ENCODE peak calls at places on chromosome 10, in nine cellular contexts. Q is spleen, I is choroid plexus epithelial cell, Z is fibroblast of mammary gland, P is psoas muscle, M is brain microvascular endothelial cell, F is epithelial cell of esophagus, B is cardiac muscle cell, D is mucosa of descending colon. N is an unnamed sample.

GRCh38 chr10:86756511-86757109 is at the start of gene BMPR1A:
- DNase-seq in M (peak; percentile 65), Q (no peak), B (peak; percentile 64), F (peak; percentile 89), D (no peak), Z (peak; percentile 79), P (no peak), I (peak; percentile 92), N (peak; percentile 90)

GRCh38 chr10:12130237-12130872 is 878 bp downstream of the SEC61A2 start:
- DNase-seq in Q (peak; percentile 36), P (no peak), B (peak; percentile 61), I (peak; percentile 81), Z (peak; percentile 72), M (peak; percentile 69), D (no peak), F (peak; percentile 63), N (peak; percentile 69)

GRCh38 chr10:47321521-47322195 is 596 bp upstream of the GDF2 start:
- DNase-seq in B (no peak), Q (no peak), P (no peak), M (no peak), I (no peak), F (no peak), D (no peak), Z (no peak), N (no peak)

GRCh38 chr10:53387546-53387945 is 615.0 kb upstream of the MBL2 start:
- DNase-seq in I (peak; percentile 2), M (peak; percentile 49), F (no peak), Q (no peak), B (no peak), D (no peak), P (no peak), Z (no peak), N (no peak)

GRCh38 chr10:73879296-73880173 is 5.2 kb upstream of the CAMK2G start:
- DNase-seq in I (peak; percentile 79), Z (peak; percentile 79), P (peak; percentile 90), B (peak; percentile 86), M (peak; percentile 64), Q (peak; percentile 98), D (peak; percentile 94), F (peak; percentile 92), N (peak; percentile 84)

GRCh38 chr10:59959619-59960018 is 53.3 kb upstream of the CCDC6 start:
- DNase-seq in D (no peak), Z (no peak), B (no peak), M (no peak), Q (no peak), P (no peak), I (no peak), F (no peak), N (no peak)

GRCh38 chr10:3395487-3395886 is 222.9 kb upstream of the PITRM1 start:
- DNase-seq in Q (no peak), M (no peak), F (no peak), Z (no peak), I (no peak), P (no peak), B (no peak), D (no peak), N (no peak)

GRCh38 chr10:122181901-122182799 is 88.9 kb upstream of the BTBD16 start:
- DNase-seq in F (no peak), P (no peak), D (no peak), I (no peak), B (no peak), Z (peak; percentile 76), Q (peak; percentile 0), M (no peak), N (peak; percentile 17)

GRCh38 chr10:61897671-61898434 is 3.6 kb upstream of the ARID5B start:
- DNase-seq in P (no peak), B (peak; percentile 49), Z (peak; percentile 57), I (peak; percentile 75), D (peak; percentile 44), M (peak; percentile 53), Q (no peak), F (peak; percentile 55), N (peak; percentile 64)

GRCh38 chr10:91434041-91434440 is 23.9 kb downstream of the HECTD2 start:
- DNase-seq in D (no peak), I (peak; percentile 28), P (no peak), B (no peak), Z (peak; percentile 75), M (peak; percentile 23), F (peak; percentile 17), Q (no peak), N (no peak)

GRCh38 chr10:86716466-86716865 is 40.0 kb upstream of the BMPR1A start:
- DNase-seq in Z (no peak), I (no peak), B (no peak), Q (no peak), M (no peak), F (no peak), P (no peak), D (peak; percentile 7), N (no peak)

GRCh38 chr10:122192142-122192541 is 79.0 kb upstream of the BTBD16 start:
- DNase-seq in B (peak; percentile 89), F (no peak), D (no peak), M (no peak), Z (no peak), P (no peak), Q (no peak), I (no peak), N (no peak)

GRCh38 chr10:73225518-73225917 is 21.5 kb downstream of the DNAJC9 start:
- DNase-seq in D (no peak), P (no peak), I (no peak), B (no peak), F (peak; percentile 49), Z (peak; percentile 25), Q (no peak), M (no peak), N (no peak)

GRCh38 chr10:85927952-85928677 is 438.5 kb downstream of the GRID1 start:
- DNase-seq in Q (no peak), F (peak; percentile 75), B (no peak), I (no peak), D (no peak), M (no peak), Z (no peak), P (no peak), N (no peak)

GRCh38 chr10:11958956-11959355 is 83.7 kb downstream of the UPF2 start:
- DNase-seq in P (no peak), M (no peak), D (no peak), Z (no peak), F (no peak), I (no peak), B (no peak), Q (no peak), N (no peak)

GRCh38 chr10:133528845-133529575 is 1.8 kb downstream of the CYP2E1 start:
- DNase-seq in Q (no peak), B (no peak), D (no peak), P (no peak), M (peak; percentile 4), Z (peak; percentile 10), I (peak; percentile 36), F (no peak), N (peak; percentile 17)

GRCh38 chr10:59708816-59709471 is 706 bp downstream of the SLC16A9 start:
- DNase-seq in I (peak; percentile 4), B (peak; percentile 64), P (peak; percentile 16), D (peak; percentile 69), M (no peak), F (peak; percentile 56), Z (no peak), Q (peak; percentile 80), N (no peak)

GRCh38 chr10:116882631-116883030 is 33.3 kb downstream of the ENO4 start:
- DNase-seq in M (no peak), I (no peak), P (no peak), F (no peak), Q (no peak), D (no peak), Z (no peak), B (no peak), N (no peak)
- TF ChIP-seq CTCF in M (no peak), I (no peak), P (no peak), F (no peak), Q (no peak), D (no peak), Z (no peak), B (no peak), N (no peak)

GRCh38 chr10:113047151-113047550 is 97.1 kb downstream of the TCF7L2 start:
- DNase-seq in B (no peak), Q (no peak), D (no peak), I (peak; percentile 47), F (no peak), P (no peak), M (no peak), Z (no peak), N (no peak)

GRCh38 chr10:113044015-113044755 is 94.1 kb downstream of the TCF7L2 start:
- DNase-seq in I (no peak), F (no peak), Z (no peak), D (no peak), B (no peak), M (no peak), Q (no peak), P (no peak), N (no peak)

GRCh38 chr10:113042961-113043360 is 92.9 kb downstream of the TCF7L2 start:
- DNase-seq in B (no peak), F (no peak), I (no peak), Q (no peak), D (no peak), M (no peak), P (no peak), Z (no peak), N (no peak)

GRCh38 chr10:113047605-113047962 is 97.5 kb downstream of the TCF7L2 start:
- DNase-seq in F (peak; percentile 57), P (no peak), Q (no peak), M (no peak), D (no peak), B (no peak), Z (peak; percentile 66), I (peak; percentile 66), N (peak; percentile 43)

GRCh38 chr10:113045155-113046055 is 95.4 kb downstream of the TCF7L2 start:
- DNase-seq in B (no peak), M (peak; percentile 95), Q (no peak), I (peak; percentile 91), P (no peak), Z (peak; percentile 92), D (no peak), F (peak; percentile 96), N (peak; percentile 89)
- H3K4me3 ChIP-seq in B (no peak overlapping the region), M (no peak overlapping the region), Q (no peak overlapping the region), I (no peak overlapping the region), P (no peak overlapping the region), Z (no peak overlapping the region), D (no peak overlapping the region), F (no peak overlapping the region), N (no peak overlapping the region)

DNA sequence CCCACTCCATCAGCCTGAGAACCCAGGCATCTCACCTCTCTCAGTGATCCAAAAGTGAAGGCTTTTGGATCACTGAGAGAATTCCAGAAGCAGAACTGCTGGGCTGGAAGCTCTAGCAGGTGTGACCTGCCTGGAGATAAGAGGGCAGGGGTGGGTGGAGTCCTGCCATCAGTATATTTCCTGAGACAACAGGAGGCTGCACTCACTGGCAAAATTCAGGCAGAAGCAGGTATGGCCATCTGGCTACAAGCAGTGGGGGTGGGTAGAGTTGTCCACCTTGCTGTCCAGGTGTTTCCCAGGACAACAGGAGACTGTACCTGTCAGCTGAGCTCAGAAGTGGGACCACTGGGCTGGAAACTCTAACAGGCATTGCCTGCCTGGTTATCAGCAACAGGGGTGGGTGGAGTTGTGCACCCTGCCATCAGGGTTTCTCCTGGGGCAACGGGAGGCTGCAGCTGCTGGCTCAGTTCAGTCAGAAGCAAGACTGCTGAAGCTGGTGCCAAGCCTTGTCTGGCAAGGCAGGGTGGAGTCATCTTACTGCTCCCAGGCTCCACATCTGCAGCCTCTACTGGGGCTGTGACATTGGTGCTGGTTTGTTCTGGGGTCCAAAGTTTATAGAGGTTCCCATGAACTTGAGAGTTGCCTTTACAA is 47.2 kb upstream of the SFTPD start:
- DNase-seq in B (no peak), D (no peak), I (no peak), Q (no peak), F (no peak), M (no peak), Z (no peak), P (no peak), N (no peak)
- TF ChIP-seq CTCF in B (no peak), D (no peak), I (no peak), Q (no peak), F (no peak), M (no peak), Z (no peak), P (no peak), N (no peak)

GRCh38 chr10:97771913-97772823 is at the start of gene SFRP5:
- DNase-seq in B (peak; percentile 54), F (no peak), P (no peak), D (no peak), Q (no peak), I (no peak), M (no peak), Z (no peak), N (no peak)
- H3K4me3 ChIP-seq in B (peak within 1 kb of the TSS; percentile 43), F (no peak within 1 kb of the TSS), P (peak within 1 kb of the TSS; percentile 54), D (no peak within 1 kb of the TSS), Q (no peak within 1 kb of the TSS), I (peak within 1 kb of the TSS; percentile 24), M (peak within 1 kb of the TSS; percentile 30), Z (no peak within 1 kb of the TSS), N (no peak within 1 kb of the TSS)

N was measured in fibroblast of villous mesenchyme.